ENCODE peak calls at places on chromosomes 2 and 18, in five cellular contexts. K, Y, R, L and Q are unnamed samples.

GRCh38 chr2:238113611-238114010 is 13.5 kb downstream of the ESPNL start:
- DNase-seq in K (no peak), Y (no peak), R (no peak), L (no peak), Q (no peak)

GRCh38 chr2:20677301-20678176 is 10.6 kb downstream of the GDF7 start:
- DNase-seq in K (peak), Y (no peak), R (no peak), L (no peak), Q (no peak)

GRCh38 chr2:10584242-10584753 is 105.5 kb downstream of the NOL10 start:
- DNase-seq in K (peak), Y (no peak), R (no peak), L (no peak), Q (peak)

GRCh38 chr2:24594283-24594682 is 103.2 kb downstream of the NCOA1 start:
- DNase-seq in K (no peak), Y (no peak), R (no peak), L (no peak), Q (no peak)

GRCh38 chr2:241702155-241702404 is 241 bp downstream of the ING5 start:
- DNase-seq in K (no peak), Y (peak), R (no peak), L (peak), Q (no peak)

GRCh38 chr2:155427470-155427869 is 729.0 kb downstream of the KCNJ3 start:
- DNase-seq in K (no peak), Y (no peak), R (no peak), L (no peak), Q (no peak)

GRCh38 chr2:102258386-102259074 is 52.8 kb upstream of the IL1RL1 start:
- DNase-seq in K (no peak), Y (peak), R (no peak), L (no peak), Q (peak)

GRCh38 chr2:144332356-144333143 is 187.4 kb downstream of the ZEB2 start:
- DNase-seq in K (peak), Y (peak), R (peak), L (peak), Q (peak)

GRCh38 chr2:11376071-11376470 is 31.6 kb upstream of the ROCK2 start:
- DNase-seq in K (no peak), Y (no peak), R (no peak), L (no peak), Q (no peak)

GRCh38 chr2:239514753-239515152 is 113.9 kb upstream of the HDAC4 start:
- DNase-seq in K (no peak), Y (no peak), R (no peak), L (no peak), Q (no peak)

GRCh38 chr2:165793161-165793778 is 777 bp downstream of the GALNT3 start:
- DNase-seq in K (peak), Y (no peak), R (peak), L (no peak), Q (no peak)

GRCh38 chr2:45289018-45289417 is 279.8 kb upstream of the SIX2 start:
- DNase-seq in K (no peak), Y (no peak), R (no peak), L (no peak), Q (no peak)

GRCh38 chr2:144520718-144521487 is 984 bp upstream of the ZEB2 start:
- DNase-seq in K (no peak), Y (no peak), R (no peak), L (no peak), Q (peak)

GRCh38 chr2:30765876-30766470 is 41.3 kb downstream of the CAPN13 start:
- DNase-seq in K (no peak), Y (no peak), R (no peak), L (no peak), Q (no peak)

GRCh38 chr2:18800240-18800971 is 211.0 kb upstream of the NT5C1B start:
- DNase-seq in K (no peak), Y (no peak), R (no peak), L (no peak), Q (no peak)

GRCh38 chr2:239826786-239827510 is 198.2 kb downstream of the NDUFA10 start:
- DNase-seq in K (no peak), Y (no peak), R (no peak), L (no peak), Q (no peak)

GRCh38 chr2:101617188-101617587 is 80.3 kb upstream of the MAP4K4 start:
- DNase-seq in K (no peak), Y (peak), R (no peak), L (no peak), Q (peak)

GRCh38 chr2:152106464-152106863 is 7.6 kb upstream of the CACNB4 start:
- DNase-seq in K (no peak), Y (no peak), R (no peak), L (no peak), Q (peak)

GRCh38 chr2:201149064-201149820 is 33.3 kb downstream of the CFLAR start:
- DNase-seq in K (peak), Y (peak), R (no peak), L (no peak), Q (peak)

GRCh38 chr2:27884546-27884945 is 5.6 kb downstream of the RBKS start:
- DNase-seq in K (peak), Y (no peak), R (no peak), L (no peak), Q (peak)

GRCh38 chr2:161238264-161238558 is 70.0 kb upstream of the PSMD14 start:
- DNase-seq in K (no peak), Y (no peak), R (no peak), L (no peak), Q (no peak)

GRCh38 chr18:13372405-13372995 is 153.9 kb downstream of the LDLRAD4 start:
- DNase-seq in K (no peak), Y (no peak), R (no peak), L (no peak), Q (no peak)

GRCh38 chr18:22871809-22872525 is 61.2 kb upstream of the RBBP8 start:
- DNase-seq in K (peak), Y (no peak), R (no peak), L (no peak), Q (peak)

GRCh38 chr2:40244251-40245010 is 207.5 kb downstream of the SLC8A1 start:
- DNase-seq in K (peak), Y (peak), R (no peak), L (peak), Q (peak)

GRCh38 chr18:12885500-12885899 is 1.5 kb upstream of the PTPN2 start:
- DNase-seq in K (no peak), Y (no peak), R (no peak), L (no peak), Q (no peak)

GRCh38 chr2:810397-810796 is 133.2 kb upstream of the TMEM18 start:
- DNase-seq in K (no peak), Y (no peak), R (no peak), L (no peak), Q (no peak)

GRCh38 chr18:26471027-26471426 is 77.3 kb downstream of the KCTD1 start:
- DNase-seq in K (no peak), Y (no peak), R (no peak), L (no peak), Q (peak)

GRCh38 chr2:121351521-121352318 is 66.7 kb upstream of the TFCP2L1 start:
- DNase-seq in K (no peak), Y (no peak), R (no peak), L (no peak), Q (no peak)

GRCh38 chr2:118913805-118914645 is 28.0 kb upstream of the MARCO start:
- DNase-seq in K (no peak), Y (no peak), R (no peak), L (no peak), Q (no peak)

GRCh38 chr2:121253021-121253673 is 31.9 kb downstream of the TFCP2L1 start:
- DNase-seq in K (no peak), Y (no peak), R (no peak), L (no peak), Q (no peak)

GRCh38 chr18:74564012-74564411 is 29.7 kb downstream of the CNDP1 start:
- DNase-seq in K (no peak), Y (no peak), R (no peak), L (no peak), Q (no peak)

GRCh38 chr2:44061876-44062275 is 66.1 kb upstream of the LRPPRC start:
- DNase-seq in K (no peak), Y (no peak), R (no peak), L (no peak), Q (no peak)

GRCh38 chr18:57780318-57781127 is 22.6 kb downstream of the ATP8B1 start:
- DNase-seq in K (peak), Y (peak), R (no peak), L (no peak), Q (peak)

GRCh38 chr2:110101280-110101844 is 14.3 kb downstream of the MALL start:
- DNase-seq in K (peak), Y (peak), R (no peak), L (peak), Q (peak)

GRCh38 chr2:100529900-100530299 is 32.9 kb upstream of the PDCL3 start:
- DNase-seq in K (no peak), Y (no peak), R (no peak), L (no peak), Q (peak)

GRCh38 chr2:137659616-137660015 is 304.7 kb upstream of the HNMT start:
- DNase-seq in K (peak), Y (peak), R (no peak), L (peak), Q (peak)

GRCh38 chr18:45012286-45012685 is 331.6 kb downstream of the SETBP1 start:
- DNase-seq in K (no peak), Y (no peak), R (no peak), L (no peak), Q (peak)

GRCh38 chr2:145792745-145793144 is 1272.8 kb upstream of the ZEB2 start:
- DNase-seq in K (no peak), Y (no peak), R (no peak), L (no peak), Q (peak)

GRCh38 chr18:53148056-53148574 is 808.1 kb downstream of the DCC start:
- DNase-seq in K (no peak), Y (no peak), R (no peak), L (no peak), Q (no peak)

GRCh38 chr18:62768172-62768943 is 53.0 kb downstream of the PHLPP1 start:
- DNase-seq in K (no peak), Y (no peak), R (no peak), L (peak), Q (no peak)